ENCODE peak calls at places on chromosomes 13 and 19, in eight cellular contexts. R, Y, K, F, J, B, V and U are unnamed samples.

GRCh38 chr13:113145496-113145895 is 13.0 kb upstream of the PROZ start:
- DNase-seq in R (peak; percentile 33), F (no peak), Y (no peak), K (peak; percentile 42), J (no peak), V (no peak), B (no peak), U (no peak)

GRCh38 chr13:96762876-96763275 is 231.4 kb downstream of the OXGR1 start:
- DNase-seq in R (no peak), V (no peak), B (no peak), J (no peak), K (no peak), Y (no peak), F (no peak), U (no peak)

GRCh38 chr19:49861127-49861526 is 6.2 kb downstream of the PNKP start:
- DNase-seq in V (peak; percentile 11), B (no peak), F (no peak), Y (peak; percentile 49), J (no peak), R (no peak), K (no peak), U (peak; percentile 84)

GRCh38 chr19:45693168-45693788 is 812 bp downstream of the QPCTL start:
- DNase-seq in R (peak; percentile 79), Y (peak; percentile 85), K (peak; percentile 91), F (peak; percentile 64), V (peak; percentile 75), B (peak; percentile 56), J (peak; percentile 26), U (peak; percentile 93)

GRCh38 chr13:51793570-51794273 is 10.2 kb downstream of the DHRS12 start:
- DNase-seq in F (no peak), B (no peak), Y (no peak), J (no peak), R (peak; percentile 52), V (no peak), K (peak; percentile 49), U (no peak)

GRCh38 chr19:8001651-8001994 is 3.8 kb downstream of the ELAVL1 start:
- DNase-seq in V (no peak), F (no peak), K (no peak), Y (no peak), J (no peak), B (no peak), R (no peak), U (no peak)

GRCh38 chr13:48625396-48626076 is 28.2 kb upstream of the CYSLTR2 start:
- DNase-seq in J (no peak), B (no peak), K (no peak), Y (no peak), F (no peak), V (no peak), R (no peak), U (no peak)

GRCh38 chr13:71464673-71465072 is 402.3 kb downstream of the DACH1 start:
- DNase-seq in B (no peak), V (no peak), K (no peak), J (no peak), Y (no peak), R (no peak), F (no peak), U (no peak)

GRCh38 chr19:33879818-33880575 is 83.3 kb downstream of the KCTD15 start:
- DNase-seq in V (no peak), Y (no peak), R (no peak), F (no peak), K (no peak), J (no peak), B (no peak), U (peak; percentile 77)

GRCh38 chr13:110554946-110555345 is 6.6 kb downstream of the RAB20 start:
- DNase-seq in R (no peak), J (no peak), Y (no peak), K (no peak), B (no peak), F (no peak), V (no peak), U (peak; percentile 38)

GRCh38 chr19:13062317-13062716 is 40.3 kb downstream of the LYL1 start:
- DNase-seq in K (no peak), J (no peak), B (no peak), F (no peak), R (no peak), Y (no peak), V (no peak), U (no peak)

GRCh38 chr13:50936681-50937080 is 27.1 kb downstream of the RNASEH2B start:
- DNase-seq in J (no peak), R (no peak), V (no peak), K (no peak), Y (no peak), F (no peak), B (no peak), U (no peak)

GRCh38 chr19:31354316-31354715 is 5.1 kb upstream of the TSHZ3 start:
- DNase-seq in B (no peak), J (no peak), Y (no peak), F (peak; percentile 2), K (no peak), R (no peak), V (no peak), U (no peak)

GRCh38 chr19:52917531-52917930 is 5.7 kb downstream of the ZNF888 start:
- DNase-seq in R (no peak), J (no peak), Y (no peak), K (no peak), B (no peak), F (no peak), V (no peak), U (no peak)

GRCh38 chr19:18156841-18157464 is 4.0 kb downstream of the PIK3R2 start:
- DNase-seq in K (no peak), R (no peak), F (no peak), J (no peak), B (no peak), V (peak; percentile 62), Y (peak; percentile 92), U (peak; percentile 96)

GRCh38 chr13:97395437-97396136 is 38.4 kb upstream of the RAP2A start:
- DNase-seq in K (no peak), R (no peak), Y (no peak), F (no peak), J (no peak), V (no peak), B (no peak), U (no peak)

GRCh38 chr13:28548468-28548867 is 53.5 kb upstream of the FLT1 start:
- DNase-seq in J (no peak), Y (no peak), V (no peak), K (no peak), F (no peak), R (no peak), B (no peak), U (no peak)

GRCh38 chr19:48638831-48639381 is 1.7 kb upstream of the DBP start:
- DNase-seq in J (no peak), B (no peak), K (peak; percentile 30), R (no peak), F (peak; percentile 28), Y (no peak), V (no peak), U (peak; percentile 86)

GRCh38 chr19:15417699-15418098 is 1.1 kb downstream of the AKAP8L start:
- DNase-seq in R (no peak), F (no peak), B (no peak), J (no peak), Y (no peak), V (no peak), K (no peak), U (peak; percentile 47)